ENCODE peak calls at places on chromosome X, in ten cellular contexts. O, W, C, I, M, J, Z, P, T and G are unnamed samples.

GRCh38 chrX:134908235-134908834 is 82.5 kb upstream of the SMIM10 start:
- DNase-seq in T (no peak), O (no peak), Z (peak; percentile 28), P (no peak), J (peak; percentile 52), C (no peak), W (peak; percentile 29), I (no peak), M (no peak), G (no peak)

GRCh38 chrX:151754042-151754419 is 19.5 kb downstream of the CNGA2 start:
- DNase-seq in C (peak; percentile 22), M (no peak), J (peak; percentile 64), T (no peak), P (peak; percentile 88), O (no peak), I (peak; percentile 15), Z (no peak), W (no peak), G (no peak)

GRCh38 chrX:57952320-57952678 is 42.0 kb upstream of the ZXDA start:
- DNase-seq in Z (no peak), O (no peak), I (peak; percentile 13), M (no peak), C (no peak), J (peak; percentile 1), W (no peak), P (no peak), T (no peak), G (no peak)

GRCh38 chrX:155865193-155865592 is 16.0 kb upstream of the VAMP7 start:
- DNase-seq in T (no peak), C (no peak), J (no peak), Z (no peak), M (no peak), P (no peak), O (no peak), I (no peak), W (no peak), G (no peak)

GRCh38 chrX:2848806-2849420 is 20.2 kb downstream of the GYG2 start:
- DNase-seq in C (no peak), W (no peak), T (no peak), O (no peak), P (peak; percentile 82), I (no peak), M (no peak), Z (no peak), J (peak; percentile 68), G (no peak)

GRCh38 chrX:24030597-24030996 is 3.6 kb upstream of the KLHL15 start:
- DNase-seq in O (no peak), Z (no peak), I (no peak), T (no peak), C (no peak), M (no peak), W (no peak), J (no peak), P (no peak), G (no peak)

GRCh38 chrX:71167031-71167781 is 22.6 kb downstream of the NLGN3 start:
- DNase-seq in Z (no peak), I (no peak), O (no peak), W (no peak), T (no peak), M (no peak), C (no peak), P (no peak), J (no peak), G (no peak)

GRCh38 chrX:44765556-44765955 is 78.3 kb upstream of the DUSP21 start:
- DNase-seq in M (no peak), Z (no peak), O (no peak), P (no peak), C (no peak), I (no peak), T (no peak), W (no peak), J (peak; percentile 21), G (no peak)

GRCh38 chrX:19863237-19864223 is 23.9 kb downstream of the SH3KBP1 start:
- DNase-seq in C (no peak), T (no peak), J (peak; percentile 58), Z (no peak), P (no peak), O (no peak), M (no peak), W (peak; percentile 78), I (no peak), G (no peak)

GRCh38 chrX:80765226-80765625 is 44.5 kb downstream of the BRWD3 start:
- DNase-seq in Z (no peak), J (peak; percentile 82), P (peak; percentile 83), O (peak; percentile 15), M (no peak), T (no peak), I (no peak), C (no peak), W (no peak), G (no peak)

GRCh38 chrX:96564595-96564994 is 120.0 kb upstream of the DIAPH2 start:
- DNase-seq in W (no peak), Z (no peak), I (no peak), C (no peak), J (peak; percentile 62), M (no peak), P (no peak), O (no peak), T (no peak), G (no peak)

GRCh38 chrX:151151668-151152267 is 24.6 kb upstream of the GPR50 start:
- DNase-seq in M (peak; percentile 26), I (peak; percentile 16), Z (peak; percentile 11), O (peak; percentile 10), C (no peak), T (no peak), P (peak; percentile 28), J (peak; percentile 57), W (peak; percentile 52), G (peak; percentile 1)

GRCh38 chrX:13263560-13264251 is 56.1 kb downstream of the ATXN3L start:
- DNase-seq in P (no peak), W (no peak), I (no peak), J (no peak), M (no peak), T (no peak), Z (no peak), C (no peak), O (no peak), G (no peak)

GRCh38 chrX:47530054-47530453 is 31.0 kb upstream of the ARAF start:
- DNase-seq in Z (no peak), T (no peak), I (no peak), C (no peak), P (no peak), O (no peak), M (no peak), J (no peak), W (no peak), G (no peak)

GRCh38 chrX:101208152-101208905 is 11.3 kb upstream of the DRP2 start:
- DNase-seq in P (peak; percentile 87), W (no peak), I (no peak), M (no peak), C (no peak), Z (no peak), J (peak; percentile 36), O (no peak), T (no peak), G (no peak)

DNA sequence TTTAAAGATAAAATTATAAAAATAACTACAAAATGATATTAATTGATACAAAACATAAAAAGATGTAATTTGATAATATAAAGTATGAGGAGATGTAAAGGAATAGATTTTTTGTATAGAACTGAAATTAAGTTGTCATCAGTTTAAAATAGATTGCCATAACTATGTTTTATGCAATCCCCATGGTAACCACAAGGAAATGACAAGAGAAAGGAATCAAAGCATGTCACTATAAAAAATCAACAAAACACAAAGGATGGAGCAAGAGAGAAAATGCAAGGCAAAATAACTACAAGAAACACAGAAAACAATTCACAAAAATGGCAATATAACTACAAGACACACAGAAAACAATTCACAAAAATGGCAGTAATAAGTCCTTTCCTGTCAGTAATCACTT is 27.0 kb upstream of the GUCY2F start:
- DNase-seq in I (no peak), T (no peak), Z (no peak), C (no peak), W (no peak), P (no peak), O (no peak), M (no peak), J (no peak), G (no peak)
- TF ChIP-seq CTCF in I (no peak), T (no peak), Z (no peak), C (no peak), W (no peak), P (no peak), O (no peak), M (no peak), J (no peak), G (no peak)

GRCh38 chrX:64093761-64094160 is 111.7 kb downstream of the AMER1 start:
- DNase-seq in C (no peak), W (peak; percentile 8), Z (no peak), O (no peak), J (peak; percentile 16), M (no peak), T (no peak), P (no peak), I (no peak), G (no peak)
- TF ChIP-seq CTCF in C (no peak), W (peak; percentile 67), Z (peak; percentile 43), O (no peak), J (no peak), M (no peak), T (no peak), P (no peak), I (no peak), G (no peak)

GRCh38 chrX:369563-370101 is 17.1 kb downstream of the PPP2R3B start:
- DNase-seq in J (no peak), I (no peak), T (no peak), Z (no peak), P (no peak), C (no peak), O (no peak), M (no peak), W (no peak), G (no peak)
- TF ChIP-seq CTCF in J (no peak), I (no peak), T (no peak), Z (no peak), P (no peak), C (no peak), O (no peak), M (no peak), W (no peak), G (no peak)

GRCh38 chrX:9862953-9863352 is 76.7 kb downstream of the SHROOM2 start:
- DNase-seq in T (no peak), P (no peak), J (no peak), I (no peak), W (no peak), C (no peak), Z (no peak), M (no peak), O (no peak), G (no peak)

GRCh38 chrX:9864011-9864410 is 77.8 kb downstream of the SHROOM2 start:
- DNase-seq in Z (no peak), C (no peak), W (no peak), O (no peak), T (no peak), M (no peak), I (no peak), J (no peak), P (no peak), G (no peak)

GRCh38 chrX:9861711-9862110 is 75.5 kb downstream of the SHROOM2 start:
- DNase-seq in T (no peak), O (no peak), J (no peak), C (no peak), P (no peak), I (no peak), M (no peak), W (no peak), Z (no peak), G (no peak)

GRCh38 chrX:9860826-9861225 is 74.6 kb downstream of the SHROOM2 start:
- DNase-seq in T (no peak), W (no peak), P (no peak), C (no peak), O (no peak), M (no peak), I (no peak), J (no peak), Z (no peak), G (no peak)

GRCh38 chrX:9862525-9862924 is 76.3 kb downstream of the SHROOM2 start:
- DNase-seq in O (no peak), J (no peak), M (no peak), Z (no peak), C (no peak), P (no peak), I (no peak), W (no peak), T (no peak), G (no peak)
- TF ChIP-seq CTCF in O (no peak), J (no peak), M (no peak), Z (no peak), C (no peak), P (no peak), I (no peak), W (no peak), T (no peak), G (no peak)